ENCODE peak calls at places on chromosome 18, in five cellular contexts. One of them, this sample, is unnamed. For H3K36me3 and H3K9me3, the result is how much of the 10 kb centered on the place peaks cover.

GRCh38 chr18:5519448-5520362 is 24.1 kb downstream of the EPB41L3 start:
- DNase-seq in Panc1: no peak
- DNase-seq in IMR-90: peak
- DNase-seq in pancreas: no peak
- DNase-seq in sigmoid colon: no peak
- DNase-seq in this sample: no peak

GRCh38 chr18:48002933-48003365 is 72.5 kb upstream of the SMAD2 start:
- DNase-seq in pancreas: peak
- DNase-seq in IMR-90: peak
- DNase-seq in Panc1: peak
- DNase-seq in sigmoid colon: no peak
- DNase-seq in this sample: no peak

GRCh38 chr18:51621103-51621969 is 423.9 kb upstream of the MEX3C start:
- DNase-seq in pancreas: peak
- DNase-seq in sigmoid colon: no peak
- DNase-seq in Panc1: peak
- DNase-seq in IMR-90: no peak
- DNase-seq in this sample: no peak

GRCh38 chr18:70490008-70490933 is 201.4 kb downstream of the SOCS6 start:
- DNase-seq in Panc1: peak
- DNase-seq in sigmoid colon: no peak
- DNase-seq in pancreas: no peak
- DNase-seq in IMR-90: peak
- DNase-seq in this sample: no peak

GRCh38 chr18:43236921-43237320 is 40.4 kb downstream of the SYT4 start:
- DNase-seq in pancreas: no peak
- DNase-seq in sigmoid colon: no peak
- DNase-seq in Panc1: no peak
- DNase-seq in IMR-90: no peak
- DNase-seq in this sample: no peak

GRCh38 chr18:32801236-32801635 is 28.4 kb upstream of the KLHL14 start:
- DNase-seq in pancreas: no peak
- DNase-seq in IMR-90: no peak
- DNase-seq in sigmoid colon: no peak
- DNase-seq in Panc1: no peak
- DNase-seq in this sample: no peak

GRCh38 chr18:2914185-2914584 is 67.4 kb downstream of the EMILIN2 start:
- DNase-seq in sigmoid colon: peak
- DNase-seq in Panc1: no peak
- DNase-seq in IMR-90: no peak
- DNase-seq in pancreas: no peak
- DNase-seq in this sample: no peak

GRCh38 chr18:5997361-5997760 is 102.0 kb upstream of the TMEM200C start:
- DNase-seq in pancreas: no peak
- DNase-seq in Panc1: no peak
- DNase-seq in IMR-90: no peak
- DNase-seq in sigmoid colon: no peak
- DNase-seq in this sample: no peak

GRCh38 chr18:67215686-67216085 is 300.8 kb downstream of the DSEL start:
- DNase-seq in IMR-90: no peak
- DNase-seq in sigmoid colon: no peak
- DNase-seq in Panc1: no peak
- DNase-seq in pancreas: no peak
- DNase-seq in this sample: no peak

GRCh38 chr18:49819768-49820662 is 6.7 kb upstream of the ACAA2 start:
- DNase-seq in IMR-90: no peak
- DNase-seq in pancreas: no peak
- DNase-seq in Panc1: no peak
- DNase-seq in sigmoid colon: no peak
- DNase-seq in this sample: no peak

GRCh38 chr18:63325086-63325686 is 5.6 kb upstream of the BCL2 start:
- DNase-seq in IMR-90: no peak
- DNase-seq in pancreas: no peak
- DNase-seq in sigmoid colon: no peak
- DNase-seq in Panc1: no peak
- DNase-seq in this sample: no peak

GRCh38 chr18:4636957-4637356 is 181.8 kb upstream of the DLGAP1 start:
- DNase-seq in Panc1: no peak
- DNase-seq in IMR-90: no peak
- DNase-seq in pancreas: no peak
- DNase-seq in sigmoid colon: no peak
- DNase-seq in this sample: no peak

GRCh38 chr18:37955201-37955600 is 389.6 kb upstream of the CELF4 start:
- DNase-seq in Panc1: no peak
- DNase-seq in IMR-90: no peak
- DNase-seq in sigmoid colon: no peak
- DNase-seq in pancreas: no peak
- DNase-seq in this sample: no peak

GRCh38 chr18:9552189-9552588 is 62.2 kb downstream of the PPP4R1 start:
- DNase-seq in Panc1: no peak
- DNase-seq in pancreas: no peak
- DNase-seq in IMR-90: peak
- DNase-seq in sigmoid colon: no peak
- DNase-seq in this sample: no peak
- H3K36me3 ChIP-seq in Panc1: under half
- H3K36me3 ChIP-seq in pancreas: under half
- H3K36me3 ChIP-seq in IMR-90: half or more
- H3K36me3 ChIP-seq in sigmoid colon: under half
- H3K36me3 ChIP-seq in this sample: half or more

DNA sequence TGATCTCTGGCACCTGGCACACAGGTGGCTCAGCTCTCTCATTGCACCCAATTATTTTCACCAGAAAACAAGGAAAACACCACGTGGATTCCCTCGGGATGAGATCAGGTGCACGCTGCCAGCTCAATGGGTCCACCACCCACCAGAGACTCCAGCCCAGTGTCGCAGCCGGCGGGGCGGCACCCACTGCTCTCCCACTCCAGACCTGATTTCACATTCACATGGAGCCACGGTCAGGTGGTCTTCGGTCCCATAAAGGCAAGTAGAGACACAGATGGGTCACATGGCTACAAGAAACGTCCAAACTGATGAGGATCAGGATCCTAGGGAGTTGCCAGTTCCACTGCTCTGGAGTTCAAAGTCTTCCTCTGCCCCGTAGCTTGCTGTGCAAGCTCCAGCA is 217.6 kb downstream of the ANKRD30B start:
- DNase-seq in pancreas: no peak
- DNase-seq in sigmoid colon: no peak
- DNase-seq in Panc1: no peak
- DNase-seq in IMR-90: no peak
- DNase-seq in this sample: no peak
- H3K9me3 ChIP-seq in pancreas: under half
- H3K9me3 ChIP-seq in sigmoid colon: under half
- H3K9me3 ChIP-seq in Panc1: under half
- H3K9me3 ChIP-seq in IMR-90: under half
- H3K9me3 ChIP-seq in this sample: under half

GRCh38 chr18:31189757-31190156 is 27.1 kb upstream of the DSC1 start:
- DNase-seq in sigmoid colon: no peak
- DNase-seq in Panc1: no peak
- DNase-seq in IMR-90: no peak
- DNase-seq in pancreas: no peak
- DNase-seq in this sample: no peak

GRCh38 chr18:31197676-31198075 is 35.0 kb upstream of the DSC1 start:
- DNase-seq in pancreas: no peak
- DNase-seq in sigmoid colon: no peak
- DNase-seq in Panc1: no peak
- DNase-seq in IMR-90: no peak
- DNase-seq in this sample: no peak

GRCh38 chr18:31190919-31191318 is 28.3 kb upstream of the DSC1 start:
- DNase-seq in sigmoid colon: no peak
- DNase-seq in Panc1: no peak
- DNase-seq in pancreas: no peak
- DNase-seq in IMR-90: no peak
- DNase-seq in this sample: no peak

GRCh38 chr18:31195063-31195462 is 32.4 kb upstream of the DSC1 start:
- DNase-seq in sigmoid colon: no peak
- DNase-seq in IMR-90: no peak
- DNase-seq in pancreas: no peak
- DNase-seq in Panc1: no peak
- DNase-seq in this sample: no peak

GRCh38 chr18:31192086-31192776 is 29.6 kb upstream of the DSC1 start:
- DNase-seq in IMR-90: no peak
- DNase-seq in sigmoid colon: no peak
- DNase-seq in Panc1: no peak
- DNase-seq in pancreas: no peak
- DNase-seq in this sample: no peak
- H3K36me3 ChIP-seq in IMR-90: under half
- H3K36me3 ChIP-seq in sigmoid colon: under half
- H3K36me3 ChIP-seq in Panc1: under half
- H3K36me3 ChIP-seq in pancreas: under half
- H3K36me3 ChIP-seq in this sample: under half

DNA sequence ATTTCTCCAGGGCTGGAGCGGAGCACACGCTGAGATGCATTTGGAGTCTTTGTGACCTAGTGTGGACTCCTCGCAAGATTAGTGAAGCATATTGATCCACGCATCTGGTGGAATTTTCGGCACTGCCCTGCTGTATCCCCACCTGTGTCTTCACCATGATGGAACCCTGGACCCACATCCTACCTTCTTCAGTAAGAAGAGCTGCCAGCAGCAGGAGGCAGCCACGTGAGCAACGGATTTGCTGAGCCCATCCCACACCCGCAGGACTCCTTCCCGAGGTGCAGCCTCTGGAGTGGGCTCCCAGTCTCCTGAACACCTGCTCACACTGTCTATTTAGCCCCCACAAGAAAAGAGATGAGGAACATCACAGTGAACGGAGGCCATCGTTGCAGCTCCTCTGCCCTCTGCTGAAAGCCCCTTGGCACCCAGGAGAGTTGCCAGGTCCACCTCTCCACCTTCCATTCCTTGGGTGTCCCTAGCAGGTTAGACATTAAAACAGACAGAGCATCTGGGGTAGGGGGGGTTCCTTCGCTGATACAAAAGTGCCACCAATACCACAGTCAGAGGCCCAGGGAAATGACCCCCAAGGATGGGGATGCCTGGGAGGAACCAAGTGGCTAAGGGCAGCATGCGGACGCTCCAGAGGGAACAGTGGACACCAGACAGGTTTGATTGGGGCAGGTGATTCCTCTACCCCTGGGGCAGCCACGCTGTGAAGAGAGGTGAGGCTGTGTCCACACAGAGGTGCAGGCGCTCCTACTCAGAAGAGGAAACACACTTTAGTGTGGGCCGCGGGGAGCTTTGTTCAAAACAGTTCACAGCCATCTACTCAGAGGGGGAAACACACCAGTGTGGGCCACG is 302.8 kb upstream of the SALL3 start:
- DNase-seq in pancreas: no peak
- DNase-seq in Panc1: no peak
- DNase-seq in IMR-90: no peak
- DNase-seq in sigmoid colon: no peak
- DNase-seq in this sample: no peak
- H3K9me3 ChIP-seq in pancreas: under half
- H3K9me3 ChIP-seq in Panc1: under half
- H3K9me3 ChIP-seq in IMR-90: half or more
- H3K9me3 ChIP-seq in sigmoid colon: under half
- H3K9me3 ChIP-seq in this sample: under half

GRCh38 chr18:35460719-35461118 is 37.0 kb downstream of the INO80C start:
- DNase-seq in Panc1: peak
- DNase-seq in IMR-90: peak
- DNase-seq in sigmoid colon: no peak
- DNase-seq in pancreas: no peak
- DNase-seq in this sample: no peak
- H3K36me3 ChIP-seq in Panc1: under half
- H3K36me3 ChIP-seq in IMR-90: under half
- H3K36me3 ChIP-seq in sigmoid colon: under half
- H3K36me3 ChIP-seq in pancreas: under half
- H3K36me3 ChIP-seq in this sample: under half

GRCh38 chr18:77911973-77912372 is 662.3 kb downstream of the GALR1 start:
- DNase-seq in pancreas: no peak
- DNase-seq in IMR-90: no peak
- DNase-seq in Panc1: no peak
- DNase-seq in sigmoid colon: no peak
- DNase-seq in this sample: no peak
- H3K9me3 ChIP-seq in pancreas: under half
- H3K9me3 ChIP-seq in IMR-90: under half
- H3K9me3 ChIP-seq in Panc1: under half
- H3K9me3 ChIP-seq in sigmoid colon: under half
- H3K9me3 ChIP-seq in this sample: under half

GRCh38 chr18:13110559-13110958 is 108.0 kb upstream of the LDLRAD4 start:
- DNase-seq in Panc1: no peak
- DNase-seq in pancreas: no peak
- DNase-seq in IMR-90: no peak
- DNase-seq in sigmoid colon: no peak
- DNase-seq in this sample: no peak

GRCh38 chr18:13112982-13113381 is 105.6 kb upstream of the LDLRAD4 start:
- DNase-seq in pancreas: peak
- DNase-seq in sigmoid colon: peak
- DNase-seq in Panc1: no peak
- DNase-seq in IMR-90: peak
- DNase-seq in this sample: no peak

GRCh38 chr18:13105059-13105458 is 113.5 kb upstream of the LDLRAD4 start:
- DNase-seq in sigmoid colon: no peak
- DNase-seq in pancreas: no peak
- DNase-seq in IMR-90: no peak
- DNase-seq in Panc1: no peak
- DNase-seq in this sample: no peak

GRCh38 chr18:13107074-13107473 is 111.5 kb upstream of the LDLRAD4 start:
- DNase-seq in IMR-90: peak
- DNase-seq in sigmoid colon: no peak
- DNase-seq in pancreas: no peak
- DNase-seq in Panc1: no peak
- DNase-seq in this sample: no peak

DNA sequence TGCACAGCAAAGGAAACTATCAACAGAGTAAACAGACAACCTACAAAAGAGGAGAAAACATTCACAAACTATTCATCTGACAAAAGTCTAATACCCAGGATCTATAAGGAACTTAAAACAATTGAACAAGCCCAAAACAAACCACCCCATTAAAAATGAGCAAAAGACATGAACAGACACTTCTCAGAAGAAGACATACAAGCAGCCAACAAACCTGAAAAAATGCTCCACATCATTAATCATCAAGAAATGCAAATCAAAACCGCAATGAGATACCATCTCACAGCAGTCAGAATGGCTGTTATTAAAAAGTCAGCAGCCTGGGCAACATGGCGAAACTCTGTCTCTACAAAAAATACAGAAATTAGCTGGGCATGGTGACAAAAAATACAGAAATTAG is 110.2 kb upstream of the LDLRAD4 start:
- DNase-seq in pancreas: no peak
- DNase-seq in sigmoid colon: no peak
- DNase-seq in Panc1: no peak
- DNase-seq in IMR-90: no peak
- DNase-seq in this sample: no peak
- H3K36me3 ChIP-seq in pancreas: under half
- H3K36me3 ChIP-seq in sigmoid colon: under half
- H3K36me3 ChIP-seq in Panc1: under half
- H3K36me3 ChIP-seq in IMR-90: under half
- H3K36me3 ChIP-seq in this sample: under half

DNA sequence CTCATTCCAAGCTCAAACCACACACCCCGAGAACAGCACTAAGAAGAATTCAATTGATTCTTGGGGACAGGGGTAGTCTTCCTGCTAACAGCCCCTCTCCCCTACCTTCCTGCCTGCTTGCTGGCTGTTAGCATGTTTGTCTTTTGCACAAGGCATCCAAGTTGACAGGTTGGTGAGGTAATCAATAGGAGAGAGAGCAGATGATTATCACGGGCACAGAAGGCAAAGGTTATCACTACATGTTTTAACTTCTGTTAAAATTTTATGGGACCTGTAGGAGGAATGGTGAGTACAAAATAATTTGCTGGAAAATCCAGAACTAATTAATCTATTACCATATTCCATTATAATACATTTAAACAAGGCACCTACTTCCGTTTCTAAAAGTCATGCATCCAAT is 442.1 kb upstream of the TCF4 start:
- DNase-seq in sigmoid colon: no peak
- DNase-seq in IMR-90: no peak
- DNase-seq in pancreas: no peak
- DNase-seq in Panc1: no peak
- DNase-seq in this sample: no peak
- H3K9me3 ChIP-seq in sigmoid colon: under half
- H3K9me3 ChIP-seq in IMR-90: under half
- H3K9me3 ChIP-seq in pancreas: under half
- H3K9me3 ChIP-seq in Panc1: under half
- H3K9me3 ChIP-seq in this sample: under half